ENCODE peak calls at places on chromosome 19, in six cellular contexts. A, P, N, G, X and S are unnamed samples.

GRCh38 chr19:591099-591958 is 1.6 kb downstream of the HCN2 start:
- DNase-seq in A (no peak), P (no peak), N (peak; percentile 87), G (peak; percentile 81), X (no peak), S (no peak)

GRCh38 chr19:31444931-31445330 is 95.7 kb upstream of the TSHZ3 start:
- DNase-seq in A (no peak), P (no peak), N (no peak), G (no peak), X (no peak), S (no peak)

GRCh38 chr19:15104411-15104810 is 2.8 kb upstream of the SYDE1 start:
- DNase-seq in A (no peak), P (no peak), N (no peak), G (no peak), X (no peak), S (no peak)

GRCh38 chr19:4986056-4986455 is 17.1 kb downstream of the KDM4B start:
- DNase-seq in A (no peak), P (no peak), N (no peak), G (no peak), X (no peak), S (no peak)

GRCh38 chr19:1729568-1729925 is 23.8 kb upstream of the ONECUT3 start:
- DNase-seq in A (no peak), P (no peak), N (no peak), G (no peak), X (no peak), S (no peak)

GRCh38 chr19:6021878-6022569 is 44.1 kb upstream of the RANBP3 start:
- DNase-seq in A (peak; percentile 88), P (peak; percentile 78), N (peak; percentile 95), G (peak; percentile 90), X (peak; percentile 32), S (peak; percentile 82)

GRCh38 chr19:6731822-6732221 is 5.6 kb downstream of the GPR108 start:
- DNase-seq in A (no peak), P (no peak), N (no peak), G (no peak), X (no peak), S (no peak)

GRCh38 chr19:2634228-2634951 is 68.1 kb downstream of the GNG7 start:
- DNase-seq in A (no peak), P (no peak), N (no peak), G (no peak), X (no peak), S (peak; percentile 59)

GRCh38 chr19:38070573-38070972 is 153.4 kb downstream of the DPF1 start:
- DNase-seq in A (no peak), P (peak; percentile 71), N (no peak), G (no peak), X (no peak), S (no peak)

GRCh38 chr19:2164020-2164988 is 571 bp downstream of the DOT1L start:
- DNase-seq in A (no peak), P (no peak), N (no peak), G (no peak), X (no peak), S (no peak)

GRCh38 chr19:4633140-4633967 is 6.0 kb upstream of the TNFAIP8L1 start:
- DNase-seq in A (peak; percentile 71), P (peak; percentile 92), N (peak; percentile 91), G (peak; percentile 70), X (no peak), S (peak; percentile 80)

GRCh38 chr19:1070576-1070930 is 3.6 kb downstream of the ARHGAP45 start:
- DNase-seq in A (no peak), P (no peak), N (peak; percentile 82), G (no peak), X (no peak), S (no peak)

GRCh38 chr19:1407662-1408299 is 395 bp downstream of the DAZAP1 start:
- DNase-seq in A (peak; percentile 83), P (no peak), N (no peak), G (no peak), X (no peak), S (no peak)

GRCh38 chr19:6378036-6378435 is 2.3 kb upstream of the PSPN start:
- DNase-seq in A (no peak), P (no peak), N (peak; percentile 79), G (peak; percentile 21), X (no peak), S (no peak)

GRCh38 chr19:37594982-37595382 is 306 bp downstream of the ZNF540 start:
- DNase-seq in A (peak; percentile 46), P (peak; percentile 55), N (no peak), G (peak; percentile 36), X (peak; percentile 16), S (peak; percentile 56)

GRCh38 chr19:53076984-53077383 is 26.2 kb downstream of the ZNF160 start:
- DNase-seq in A (no peak), P (peak; percentile 40), N (peak; percentile 95), G (peak; percentile 45), X (no peak), S (no peak)

GRCh38 chr19:355134-355533 is 10.5 kb upstream of the MIER2 start:
- DNase-seq in A (no peak), P (no peak), N (peak; percentile 34), G (no peak), X (no peak), S (no peak)

GRCh38 chr19:49468746-49469447 is 5.1 kb upstream of the FLT3LG start:
- DNase-seq in A (peak; percentile 90), P (peak; percentile 72), N (peak; percentile 93), G (peak; percentile 64), X (peak; percentile 51), S (peak; percentile 52)

DNA sequence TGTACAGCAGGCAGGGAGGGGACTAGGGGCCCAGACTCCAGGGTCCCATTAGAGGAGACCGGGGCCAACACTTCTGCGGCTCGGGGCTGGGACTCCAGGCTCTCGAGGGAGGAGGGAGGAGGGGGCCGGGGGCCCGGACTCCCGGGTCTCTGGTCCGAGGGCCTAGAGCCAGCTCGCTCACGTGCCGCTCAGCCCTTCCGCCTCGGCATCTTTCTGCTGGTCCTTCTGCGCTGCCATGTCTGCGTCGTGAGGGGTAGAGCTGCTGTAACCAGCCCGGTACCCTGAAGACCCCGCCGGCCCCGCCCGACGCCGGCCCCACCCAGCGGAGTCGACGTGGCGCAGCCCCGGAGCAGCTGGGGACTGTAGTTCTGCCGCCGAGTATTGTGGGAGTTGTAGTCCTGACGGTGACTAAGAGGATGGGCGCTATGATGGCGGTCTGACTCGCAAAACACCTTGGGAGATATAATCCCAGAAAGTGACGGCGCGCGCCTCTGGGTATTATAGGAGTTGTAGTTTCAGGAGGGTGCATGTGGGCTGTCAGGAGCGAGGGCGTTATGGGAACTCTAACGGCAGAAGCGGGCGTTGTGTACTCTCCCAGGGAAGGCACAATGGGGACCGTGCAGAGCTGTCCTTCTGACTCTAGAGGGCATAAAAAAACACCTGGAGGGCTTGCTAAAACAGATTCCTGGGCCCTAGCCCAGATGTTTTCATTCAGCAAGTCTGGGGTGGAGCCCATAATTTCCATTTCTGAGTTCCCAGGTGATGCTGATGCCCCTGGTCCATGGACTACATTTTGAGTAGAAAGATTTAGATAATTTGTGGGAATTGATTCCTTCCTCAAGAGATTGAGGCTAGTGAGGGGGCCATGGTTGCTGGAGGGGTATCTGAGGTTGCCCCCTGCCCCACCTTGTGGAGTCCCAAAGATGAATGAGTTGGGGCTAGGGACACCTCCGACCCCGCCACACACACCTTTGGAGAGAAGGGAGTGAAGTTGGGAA is at the start of gene RABAC1:
- DNase-seq in A (peak; percentile 95), P (peak; percentile 88), N (peak; percentile 98), G (peak; percentile 91), X (peak; percentile 83), S (peak; percentile 90)
- TF ChIP-seq CTCF in A (no peak), P (peak; percentile 21), N (peak; percentile 67), G (no peak), X (no peak), S (peak; percentile 8)

GRCh38 chr19:34428549-34429285 is 536 bp downstream of the UBA2 start:
- DNase-seq in A (peak; percentile 35), P (peak; percentile 28), N (no peak), G (no peak), X (peak; percentile 69), S (peak; percentile 63)
- TF ChIP-seq CTCF in A (no peak), P (no peak), N (no peak), G (no peak), X (no peak), S (no peak)

DNA sequence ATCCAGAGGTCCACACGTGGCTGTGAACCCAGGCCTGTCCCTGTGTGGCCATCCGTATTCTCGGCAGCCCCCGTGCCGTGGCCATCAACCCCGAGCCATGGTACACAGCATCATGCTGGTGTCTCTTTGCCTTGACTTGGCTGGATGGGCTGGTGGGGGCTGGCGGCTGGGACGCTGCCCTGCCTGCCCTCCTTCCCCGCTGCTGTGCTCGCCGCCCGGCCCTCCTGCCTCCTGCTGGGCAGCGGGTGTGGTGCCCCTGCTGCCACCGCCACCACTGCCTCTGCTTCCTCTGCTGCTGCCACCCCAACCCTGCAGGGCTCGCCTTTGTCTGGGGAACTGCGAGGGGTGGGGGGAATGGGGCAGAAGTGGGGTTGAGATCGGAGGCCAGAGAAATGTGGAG is 19.7 kb upstream of the EHD2 start:
- DNase-seq in A (no peak), P (no peak), N (no peak), G (no peak), X (no peak), S (no peak)
- TF ChIP-seq CTCF in A (no peak), P (no peak), N (peak; percentile 32), G (no peak), X (no peak), S (no peak)

GRCh38 chr19:8115805-8116396 is 33.5 kb downstream of the FBN3 start:
- DNase-seq in A (no peak), P (no peak), N (no peak), G (no peak), X (no peak), S (no peak)

GRCh38 chr19:8113017-8113416 is 36.4 kb downstream of the FBN3 start:
- DNase-seq in A (no peak), P (no peak), N (no peak), G (no peak), X (no peak), S (no peak)

GRCh38 chr19:8120636-8121480 is 28.5 kb downstream of the FBN3 start:
- DNase-seq in A (no peak), P (no peak), N (peak; percentile 86), G (no peak), X (no peak), S (no peak)

GRCh38 chr19:8117991-8118390 is 31.4 kb downstream of the FBN3 start:
- DNase-seq in A (no peak), P (no peak), N (no peak), G (no peak), X (no peak), S (no peak)

DNA sequence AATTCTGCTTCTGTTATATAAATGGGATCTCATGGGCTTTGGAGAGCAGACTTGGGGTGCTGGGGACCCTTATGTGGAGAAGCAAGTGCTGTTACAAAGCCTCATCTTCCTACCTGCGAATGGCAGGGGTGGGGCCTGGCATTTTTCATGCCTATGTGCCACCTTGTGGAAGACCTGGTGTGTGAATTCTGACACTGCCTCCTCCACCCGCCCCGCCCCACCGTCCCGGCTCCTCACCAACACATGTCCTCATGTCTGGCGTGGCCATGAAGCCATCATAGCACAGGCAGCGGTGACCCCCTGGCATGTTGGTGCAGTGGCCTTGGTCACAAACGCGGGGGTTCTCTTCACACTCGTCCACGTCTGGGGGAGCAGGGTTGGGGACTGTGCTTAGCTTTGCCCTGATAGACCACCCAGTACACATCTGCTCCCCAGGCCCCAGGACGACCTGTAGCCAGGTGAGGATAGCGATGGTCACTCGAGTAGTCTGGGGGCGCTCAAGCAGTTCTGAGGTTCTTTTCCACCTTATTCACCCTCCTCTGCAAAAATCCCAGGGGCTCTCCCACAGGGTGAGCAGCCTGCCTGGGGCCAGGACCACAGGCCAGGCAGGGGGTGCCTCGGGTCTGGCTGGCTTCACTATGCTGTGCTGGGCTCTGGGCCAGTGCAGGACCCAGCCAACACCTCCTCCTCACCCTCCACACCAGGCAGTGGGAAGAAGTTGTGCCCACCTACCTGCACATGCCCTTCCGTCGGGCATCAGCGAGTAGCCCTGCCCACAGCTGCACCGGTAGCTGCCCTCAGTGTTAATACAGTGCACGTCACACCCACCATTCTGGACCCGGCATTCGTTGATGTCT is 32.7 kb downstream of the FBN3 start:
- DNase-seq in A (no peak), P (no peak), N (no peak), G (no peak), X (no peak), S (no peak)
- TF ChIP-seq CTCF in A (no peak), P (no peak), N (no peak), G (no peak), X (no peak), S (no peak)